ENCODE peak calls at places on chromosome 10, in six cellular contexts. E is spleen, F is prostate gland, H is GM23338, Q is SK-N-SH, C is HepG2. M is an unnamed sample.

GRCh38 chr10:71621263-71621751 is 98.3 kb downstream of the C10orf105 start:
- DNase-seq in Q (peak; percentile 73), H (peak; percentile 67), E (no peak), C (no peak), F (no peak), M (peak; percentile 87)

GRCh38 chr10:116427671-116428070 is at the start of gene PNLIPRP3:
- DNase-seq in E (no peak), H (no peak), Q (no peak), C (no peak), F (no peak), M (no peak)

GRCh38 chr10:91071786-91072185 is 148.7 kb upstream of the PCGF5 start:
- DNase-seq in H (no peak), F (no peak), E (no peak), Q (no peak), C (no peak), M (no peak)

GRCh38 chr10:97292862-97293198 is 393 bp upstream of the ARHGAP19 start:
- DNase-seq in H (no peak), C (no peak), F (no peak), Q (no peak), E (no peak), M (no peak)

GRCh38 chr10:99232357-99232999 is 3.2 kb downstream of the HPSE2 start:
- DNase-seq in C (no peak), F (no peak), H (peak; percentile 73), E (no peak), Q (peak; percentile 52), M (no peak)

GRCh38 chr10:32179836-32180235 is 123.6 kb upstream of the KIF5B start:
- DNase-seq in F (no peak), H (no peak), Q (no peak), C (no peak), E (no peak), M (no peak)

GRCh38 chr10:68212721-68213352 is 19.1 kb downstream of the ATOH7 start:
- DNase-seq in Q (peak; percentile 37), E (no peak), H (peak; percentile 43), C (peak; percentile 15), F (no peak), M (no peak)

GRCh38 chr10:127920319-127921074 is 13.6 kb downstream of the PTPRE start:
- DNase-seq in E (no peak), H (no peak), Q (no peak), F (no peak), C (no peak), M (peak; percentile 39)

GRCh38 chr10:123530166-123530870 is 135.8 kb upstream of the GPR26 start:
- DNase-seq in E (no peak), H (peak; percentile 71), F (no peak), C (no peak), Q (no peak), M (no peak)

GRCh38 chr10:13441476-13441875 is 87.3 kb downstream of the BEND7 start:
- DNase-seq in Q (no peak), C (no peak), E (no peak), F (no peak), H (no peak), M (no peak)

GRCh38 chr10:105252908-105253307 is 611.8 kb downstream of the SORCS3 start:
- DNase-seq in H (peak; percentile 16), F (no peak), Q (no peak), C (no peak), E (no peak), M (no peak)

GRCh38 chr10:117518246-117518645 is 24.3 kb upstream of the EMX2 start:
- DNase-seq in Q (no peak), C (no peak), H (no peak), F (no peak), E (no peak), M (no peak)

GRCh38 chr10:106563384-106563783 is 601.1 kb downstream of the SORCS1 start:
- DNase-seq in Q (no peak), H (peak; percentile 35), C (no peak), E (no peak), F (no peak), M (no peak)

GRCh38 chr10:81680374-81680773 is 194.6 kb upstream of the NRG3 start:
- DNase-seq in E (no peak), F (no peak), H (no peak), Q (no peak), C (no peak), M (no peak)

GRCh38 chr10:119677904-119678755 is 26.9 kb downstream of the BAG3 start:
- DNase-seq in E (peak; percentile 6), H (no peak), F (no peak), Q (no peak), C (no peak), M (no peak)

GRCh38 chr10:5944389-5945202 is 32.7 kb downstream of the IL15RA start:
- DNase-seq in Q (no peak), H (no peak), F (peak; percentile 48), E (no peak), C (no peak), M (peak; percentile 97)

GRCh38 chr10:101336382-101336781 is 17.6 kb upstream of the BTRC start:
- DNase-seq in C (no peak), H (no peak), Q (no peak), E (no peak), F (no peak), M (no peak)

GRCh38 chr10:75294518-75294865 is 58.7 kb upstream of the COMTD1 start:
- DNase-seq in F (peak; percentile 29), C (no peak), E (peak; percentile 80), Q (peak; percentile 69), H (peak; percentile 31), M (peak; percentile 79)

GRCh38 chr10:126905776-126906703 is 812 bp downstream of the DOCK1 start:
- DNase-seq in F (no peak), Q (peak; percentile 83), H (peak; percentile 88), E (peak; percentile 70), C (peak; percentile 41), M (peak; percentile 73)

GRCh38 chr10:126904807-126905686 is at the start of gene DOCK1:
- DNase-seq in C (peak; percentile 37), Q (peak; percentile 93), H (peak; percentile 86), F (peak; percentile 53), E (peak; percentile 74), M (peak; percentile 83)

GRCh38 chr10:126902157-126902556 is 3.1 kb upstream of the DOCK1 start:
- DNase-seq in Q (no peak), H (no peak), C (peak; percentile 9), F (no peak), E (peak; percentile 35), M (no peak)

GRCh38 chr10:126903646-126904360 is 1.4 kb upstream of the DOCK1 start:
- DNase-seq in Q (no peak), H (no peak), F (no peak), E (peak; percentile 39), C (no peak), M (no peak)

DNA sequence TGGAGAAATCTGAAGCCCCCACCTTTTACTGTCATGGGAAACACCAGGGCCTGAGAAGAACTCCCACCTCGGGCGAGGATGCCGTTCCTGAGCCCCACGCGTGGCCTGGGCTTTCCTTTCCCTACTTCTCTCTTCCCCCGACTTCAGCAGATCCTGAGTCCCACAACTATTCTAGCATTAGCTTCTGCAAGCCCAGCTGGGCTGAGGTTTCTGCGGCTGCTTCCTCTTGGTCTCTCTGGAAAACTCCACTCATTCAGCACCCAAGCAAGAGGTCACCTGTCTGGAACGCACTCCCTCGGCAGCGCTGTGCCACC is 778 bp upstream of the DOCK1 start:
- DNase-seq in H (no peak), F (no peak), E (no peak), Q (no peak), C (no peak), M (no peak)
- H3K4me3 ChIP-seq in H (peak overlapping the region; percentile 77), F (peak overlapping the region; percentile 93), E (peak overlapping the region; percentile 43), Q (peak overlapping the region; percentile 73), C (peak overlapping the region; percentile 85), M (peak overlapping the region; percentile 90)

GRCh38 chr10:77598606-77599005 is 39.0 kb downstream of the KCNMA1 start:
- DNase-seq in E (peak; percentile 28), H (no peak), Q (no peak), C (no peak), F (no peak), M (no peak)

GRCh38 chr10:77601488-77601887 is 36.1 kb downstream of the KCNMA1 start:
- DNase-seq in C (no peak), F (no peak), Q (no peak), E (peak; percentile 23), H (no peak), M (peak; percentile 61)

GRCh38 chr10:77602231-77602912 is 35.2 kb downstream of the KCNMA1 start:
- DNase-seq in Q (no peak), H (no peak), C (no peak), E (no peak), F (no peak), M (peak; percentile 52)

GRCh38 chr10:77599651-77600050 is 38.0 kb downstream of the KCNMA1 start:
- DNase-seq in H (no peak), Q (no peak), E (peak; percentile 24), F (no peak), C (no peak), M (no peak)

GRCh38 chr10:77600640-77601039 is 37.0 kb downstream of the KCNMA1 start:
- DNase-seq in E (peak; percentile 20), F (no peak), C (no peak), Q (no peak), H (no peak), M (peak; percentile 33)
- TF ChIP-seq POLR2AphosphoS5 in E (no peak), F (no peak), C (no peak), Q (no peak), H (no peak), M (no peak)

DNA sequence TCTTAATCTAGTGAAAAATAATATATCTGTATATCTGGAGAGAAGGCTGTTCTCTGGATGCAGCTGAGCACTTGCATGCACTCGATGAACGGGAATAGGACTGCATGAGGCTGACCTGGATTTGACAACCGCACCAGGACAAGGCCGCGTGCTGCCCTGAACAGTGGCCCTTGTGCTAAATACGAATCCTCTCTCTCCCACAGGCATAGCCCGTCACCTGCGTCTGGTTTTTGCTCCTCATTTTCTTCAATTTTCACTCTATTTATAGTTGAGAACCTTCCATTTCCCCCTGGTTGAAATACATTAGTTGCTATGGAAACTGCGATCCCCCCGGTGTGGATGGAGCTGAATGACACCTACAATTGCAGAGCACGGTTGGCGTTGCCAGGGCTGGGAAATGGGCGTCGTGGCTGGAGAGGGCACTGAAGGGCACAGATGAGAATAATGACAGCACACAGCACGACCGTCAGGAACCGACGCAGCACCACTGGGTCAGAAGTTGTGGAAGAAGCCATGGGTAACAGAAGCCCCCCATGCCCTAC is 158.6 kb upstream of the PITRM1 start:
- DNase-seq in F (no peak), Q (no peak), C (no peak), E (peak; percentile 37), H (no peak), M (no peak)
- H3K4me3 ChIP-seq in F (no peak overlapping the region), Q (no peak overlapping the region), C (no peak overlapping the region), E (no peak overlapping the region), H (no peak overlapping the region), M (no peak overlapping the region)

DNA sequence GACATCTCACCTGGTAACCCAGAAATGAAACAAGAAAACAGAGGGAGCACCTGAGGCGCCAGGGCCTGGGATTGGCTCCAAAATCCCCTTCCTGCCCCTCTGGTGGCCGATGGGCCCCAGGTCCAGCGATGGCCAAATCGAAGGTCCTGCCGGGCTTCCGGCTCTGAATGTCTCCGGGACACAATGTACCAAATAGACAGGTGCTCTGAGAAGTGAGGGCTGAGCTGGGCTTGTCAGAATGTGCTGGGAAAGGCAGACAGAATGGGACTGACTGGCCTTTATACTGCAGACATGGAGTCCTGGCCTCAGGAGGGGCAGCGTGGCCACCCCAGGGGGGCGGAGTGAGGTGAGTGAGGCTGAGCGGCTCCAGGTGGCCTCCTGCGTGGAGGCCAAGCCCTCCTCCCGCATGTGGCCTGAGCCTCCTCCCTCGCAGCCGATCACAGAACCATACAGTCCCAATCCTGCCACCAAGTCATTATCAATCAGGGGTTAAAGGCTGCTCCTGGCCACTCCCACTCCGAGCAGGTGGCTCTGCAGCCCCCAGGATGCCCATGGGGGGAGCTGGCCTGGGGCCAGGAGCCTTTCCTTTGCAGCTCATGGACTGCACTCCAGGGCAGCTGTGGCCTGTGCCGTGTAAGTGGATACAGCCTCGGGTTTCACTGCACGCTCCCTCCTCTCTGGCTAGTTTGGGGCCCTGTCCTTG is 185.5 kb downstream of the ADARB2 start:
- DNase-seq in F (no peak), E (peak; percentile 61), H (no peak), Q (peak; percentile 38), C (no peak), M (peak; percentile 50)
- TF ChIP-seq POLR2AphosphoS5 in F (no peak), E (no peak), H (no peak), Q (no peak), C (no peak), M (no peak)

M was measured in sigmoid colon.